ENCODE peak calls at places on chromosomes 2 and 18, in six cellular contexts. M, T, X, N, P and C are unnamed samples.

GRCh38 chr18:12460874-12461273 is 53.1 kb downstream of the PRELID3A start:
- DNase-seq in M (peak), T (no peak), X (no peak), N (peak), P (no peak), C (no peak)

GRCh38 chr2:23801396-23801795 is 125.5 kb downstream of the ATAD2B start:
- DNase-seq in M (no peak), T (no peak), X (no peak), N (no peak), P (peak), C (no peak)

GRCh38 chr2:166193446-166193845 is 65.6 kb upstream of the SCN1A start:
- DNase-seq in M (no peak), T (no peak), X (no peak), N (no peak), P (no peak), C (no peak)

GRCh38 chr18:59560556-59560955 is 136.7 kb downstream of the CCBE1 start:
- DNase-seq in M (no peak), T (no peak), X (no peak), N (no peak), P (no peak), C (no peak)

GRCh38 chr2:27079233-27080139 is 1.1 kb downstream of the EMILIN1 start:
- DNase-seq in M (no peak), T (no peak), X (no peak), N (no peak), P (no peak), C (no peak)

GRCh38 chr18:70036771-70037452 is 89.2 kb upstream of the CD226 start:
- DNase-seq in M (no peak), T (no peak), X (no peak), N (no peak), P (no peak), C (no peak)

GRCh38 chr18:79518683-79519128 is 123.0 kb downstream of the NFATC1 start:
- DNase-seq in M (no peak), T (peak), X (no peak), N (no peak), P (no peak), C (no peak)

GRCh38 chr18:32696376-32696775 is 76.4 kb downstream of the KLHL14 start:
- DNase-seq in M (no peak), T (no peak), X (no peak), N (no peak), P (no peak), C (no peak)

GRCh38 chr2:43467889-43468288 is 127.9 kb downstream of the THADA start:
- DNase-seq in M (no peak), T (no peak), X (no peak), N (no peak), P (no peak), C (no peak)

GRCh38 chr2:176621350-176621749 is 352.1 kb downstream of the MTX2 start:
- DNase-seq in M (no peak), T (no peak), X (no peak), N (peak), P (no peak), C (no peak)

GRCh38 chr2:1593371-1594205 is 150.7 kb downstream of the PXDN start:
- DNase-seq in M (no peak), T (peak), X (no peak), N (no peak), P (no peak), C (no peak)

GRCh38 chr2:29115797-29116781 is 874 bp downstream of the CLIP4 start:
- DNase-seq in M (peak), T (peak), X (peak), N (no peak), P (peak), C (peak)

GRCh38 chr2:163133602-163134001 is 295.0 kb upstream of the KCNH7 start:
- DNase-seq in M (no peak), T (no peak), X (no peak), N (no peak), P (no peak), C (no peak)

GRCh38 chr2:172539767-172540166 is 16.1 kb upstream of the PDK1 start:
- DNase-seq in M (no peak), T (no peak), X (no peak), N (no peak), P (no peak), C (no peak)

GRCh38 chr18:46322941-46323340 is 218.8 kb downstream of the HAUS1 start:
- DNase-seq in M (no peak), T (peak), X (no peak), N (no peak), P (no peak), C (no peak)

GRCh38 chr2:74216642-74217041 is 18.2 kb downstream of the MTHFD2 start:
- DNase-seq in M (no peak), T (no peak), X (no peak), N (no peak), P (no peak), C (no peak)

GRCh38 chr2:98455494-98455976 is 10.9 kb downstream of the INPP4A start:
- DNase-seq in M (no peak), T (no peak), X (no peak), N (no peak), P (peak), C (no peak)

GRCh38 chr2:84022810-84023431 is 436.2 kb downstream of the SUCLG1 start:
- DNase-seq in M (peak), T (no peak), X (peak), N (peak), P (peak), C (no peak)

GRCh38 chr2:233031556-233032500 is 644 bp upstream of the NEU2 start:
- DNase-seq in M (no peak), T (peak), X (no peak), N (no peak), P (no peak), C (no peak)

GRCh38 chr2:71157124-71157802 is 26.8 kb downstream of the MPHOSPH10 start:
- DNase-seq in M (peak), T (no peak), X (peak), N (peak), P (peak), C (peak)

GRCh38 chr2:54577035-54577434 is 120.9 kb downstream of the SPTBN1 start:
- DNase-seq in M (peak), T (no peak), X (peak), N (peak), P (no peak), C (no peak)

GRCh38 chr2:143192085-143192484 is 62.9 kb downstream of the ARHGAP15 start:
- DNase-seq in M (no peak), T (no peak), X (no peak), N (no peak), P (no peak), C (no peak)

GRCh38 chr2:17933251-17933650 is 54.8 kb downstream of the KCNS3 start:
- DNase-seq in M (no peak), T (no peak), X (no peak), N (no peak), P (no peak), C (no peak)

GRCh38 chr18:44409071-44409470 is 271.6 kb upstream of the SETBP1 start:
- DNase-seq in M (no peak), T (no peak), X (no peak), N (no peak), P (no peak), C (no peak)
- H3K27ac ChIP-seq in M (no peak), T (no peak), X (no peak), N (no peak), P (no peak), C (no peak)

GRCh38 chr18:77070627-77071026 is 62.0 kb downstream of the MBP start:
- DNase-seq in M (no peak), T (no peak), X (no peak), N (no peak), P (no peak), C (no peak)
- H3K27ac ChIP-seq in M (peak), T (no peak), X (no peak), N (no peak), P (peak), C (peak)

DNA sequence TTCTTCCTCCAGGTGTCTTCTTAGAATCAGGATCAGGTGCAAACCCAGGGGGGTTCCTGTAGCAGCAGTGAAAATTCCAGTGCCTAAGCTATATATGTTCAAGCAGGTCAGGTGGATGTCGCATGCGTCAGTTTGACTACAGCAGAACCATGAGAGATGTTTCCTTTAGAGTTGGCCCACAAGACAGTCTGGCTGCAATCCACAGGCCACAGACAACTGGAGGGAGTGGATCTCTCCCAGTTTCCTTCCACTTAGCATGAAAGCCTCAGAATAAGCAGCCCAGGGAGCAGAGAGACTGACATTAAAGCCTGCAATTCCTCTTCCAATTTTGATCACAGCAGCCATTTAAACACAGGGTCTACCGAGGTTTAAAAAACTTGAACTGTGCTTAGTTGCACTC is 1.1 kb upstream of the KCNE4 start:
- DNase-seq in M (peak), T (no peak), X (no peak), N (no peak), P (no peak), C (no peak)
- H3K27ac ChIP-seq in M (peak), T (no peak), X (no peak), N (no peak), P (no peak), C (no peak)

DNA sequence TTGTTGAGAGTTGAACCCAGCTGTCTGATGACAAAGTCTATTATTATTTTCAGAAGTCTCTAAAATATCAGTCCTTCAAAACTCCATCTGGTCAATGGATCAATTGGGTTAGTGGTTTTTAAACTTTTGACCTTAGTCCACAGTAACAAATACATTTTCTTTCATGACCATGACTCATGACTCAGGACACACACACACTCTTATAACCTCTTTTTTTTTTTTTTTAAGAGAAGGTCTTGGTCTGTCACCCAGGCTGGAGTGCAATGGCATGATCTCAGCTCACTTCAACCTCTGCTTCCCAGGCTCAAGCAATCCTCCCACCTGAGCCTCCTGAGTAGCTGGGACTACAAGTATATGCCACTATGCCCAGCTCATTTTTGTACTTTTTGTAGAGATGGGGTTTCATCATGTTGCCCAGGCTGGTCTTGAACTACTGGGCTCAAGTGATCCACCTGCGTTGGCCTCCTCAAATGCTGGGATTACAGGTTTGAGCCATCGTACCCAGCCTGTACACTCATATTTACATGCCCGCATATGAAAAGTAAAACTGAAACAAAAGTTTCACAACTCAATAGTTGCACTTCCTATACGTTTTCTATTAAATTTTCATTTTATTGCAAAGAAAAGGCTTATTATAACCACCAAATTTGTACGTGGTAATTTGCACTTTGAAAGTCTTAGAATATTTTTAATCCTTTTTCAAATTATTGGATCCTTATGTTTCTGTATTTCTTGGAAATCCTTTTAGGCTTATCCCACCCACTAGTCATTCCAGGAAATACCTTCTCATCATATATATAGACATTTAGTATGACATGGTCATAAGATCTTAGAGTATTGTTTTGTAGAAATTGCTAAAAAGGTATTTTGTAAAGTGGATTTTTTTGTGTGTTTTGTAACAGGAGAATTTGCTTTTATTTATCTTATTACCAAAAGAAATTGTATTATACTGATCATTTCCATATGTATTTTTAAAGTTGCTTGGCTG is 199.0 kb downstream of the LPIN1 start:
- DNase-seq in M (no peak), T (no peak), X (no peak), N (no peak), P (no peak), C (no peak)
- H3K27ac ChIP-seq in M (no peak), T (no peak), X (no peak), N (no peak), P (no peak), C (no peak)

GRCh38 chr2:223944704-223945531 is at the start of gene WDFY1:
- DNase-seq in M (peak), T (peak), X (peak), N (peak), P (peak), C (peak)

GRCh38 chr2:223941579-223942277 is 3.4 kb downstream of the WDFY1 start:
- DNase-seq in M (no peak), T (no peak), X (no peak), N (no peak), P (no peak), C (no peak)

GRCh38 chr2:223944166-223944703 is 900 bp downstream of the WDFY1 start:
- DNase-seq in M (peak), T (peak), X (peak), N (peak), P (peak), C (no peak)

GRCh38 chr2:223943135-223943534 is 2.0 kb downstream of the WDFY1 start:
- DNase-seq in M (no peak), T (no peak), X (no peak), N (no peak), P (no peak), C (no peak)

DNA sequence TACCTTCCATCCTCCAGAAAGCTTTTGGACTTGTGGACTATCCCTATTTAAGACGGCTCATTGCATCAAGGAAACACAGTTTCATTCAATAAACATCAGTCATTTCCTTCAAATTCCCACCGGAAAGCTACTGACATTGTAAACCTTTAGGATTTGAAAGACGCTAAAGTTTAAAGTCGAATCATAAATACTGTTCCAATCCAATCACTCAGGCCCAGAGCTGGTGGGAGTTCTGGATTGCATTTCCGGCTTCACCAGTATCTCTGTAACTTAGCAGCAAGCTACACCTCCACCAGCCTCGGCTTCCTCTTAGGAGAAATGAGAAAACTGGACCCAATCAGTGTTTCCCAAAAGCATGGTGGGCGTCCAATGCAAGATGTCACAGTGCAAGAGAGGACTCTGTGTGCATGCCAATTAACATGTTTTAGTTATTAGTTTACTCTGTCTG is 1.6 kb downstream of the WDFY1 start:
- DNase-seq in M (peak), T (no peak), X (peak), N (peak), P (no peak), C (no peak)
- H3K27ac ChIP-seq in M (peak), T (peak), X (peak), N (peak), P (no peak), C (no peak)

GRCh38 chr2:20933692-20934091 is 110.2 kb downstream of the APOB start:
- DNase-seq in M (no peak), T (no peak), X (no peak), N (no peak), P (no peak), C (no peak)
- H3K27ac ChIP-seq in M (no peak), T (no peak), X (no peak), N (no peak), P (no peak), C (no peak)

GRCh38 chr18:23257686-23258565 is 122.6 kb downstream of the CABLES1 start:
- DNase-seq in M (no peak), T (no peak), X (no peak), N (no peak), P (peak), C (no peak)
- H3K27ac ChIP-seq in M (no peak), T (peak), X (no peak), N (peak), P (no peak), C (no peak)

GRCh38 chr2:39584283-39584972 is 81.3 kb upstream of the TMEM178A start:
- DNase-seq in M (no peak), T (no peak), X (no peak), N (no peak), P (no peak), C (no peak)
- H3K27ac ChIP-seq in M (no peak), T (no peak), X (no peak), N (no peak), P (no peak), C (no peak)

GRCh38 chr2:20425884-20426283 is 21.0 kb upstream of the RHOB start:
- DNase-seq in M (no peak), T (no peak), X (no peak), N (no peak), P (no peak), C (no peak)

GRCh38 chr2:20423376-20423775 is 23.5 kb upstream of the RHOB start:
- DNase-seq in M (no peak), T (no peak), X (no peak), N (no peak), P (no peak), C (no peak)

GRCh38 chr2:20423847-20424246 is 23.0 kb upstream of the RHOB start:
- DNase-seq in M (no peak), T (no peak), X (no peak), N (no peak), P (no peak), C (no peak)

GRCh38 chr2:20425371-20425881 is 21.4 kb upstream of the RHOB start:
- DNase-seq in M (no peak), T (no peak), X (no peak), N (no peak), P (no peak), C (no peak)

GRCh38 chr2:20424300-20425290 is 22.3 kb upstream of the RHOB start:
- DNase-seq in M (peak), T (no peak), X (no peak), N (no peak), P (peak), C (no peak)
- H3K27ac ChIP-seq in M (peak), T (no peak), X (no peak), N (no peak), P (peak), C (no peak)